ENCODE peak calls at places on chromosomes 6 and 20, in nine cellular contexts. D is psoas muscle; O is dorsolateral prefrontal cortex; Y is right lobe of liver; P is mesenchymal stem cell; R is CD4-positive, alpha-beta T cell; H is aorta; X is naive thymus-derived CD4-positive, alpha-beta T cell; L is Karpas-422. Q is an unnamed sample.
A peak's percentile ranks its signal among the peaks of the same experiment; 100 is the strongest.

GRCh38 chr6:75735491-75736186 is 13.4 kb upstream of the MYO6 start:
- DNase-seq in R (no peak), L (no peak), O (no peak), H (no peak), Y (no peak), P (peak; percentile 67), D (no peak), X (no peak), Q (no peak)

GRCh38 chr6:106026748-106027147 is 59.4 kb upstream of the PRDM1 start:
- DNase-seq in Y (no peak), P (peak; percentile 39), R (no peak), O (no peak), H (no peak), X (no peak), D (no peak), L (no peak), Q (no peak)

GRCh38 chr6:4665489-4666417 is 110.5 kb upstream of the CDYL start:
- DNase-seq in H (no peak), L (no peak), D (no peak), X (no peak), O (no peak), P (no peak), Y (no peak), R (no peak), Q (no peak)

GRCh38 chr6:55578537-55579363 is at the start of gene HMGCLL1:
- DNase-seq in P (peak; percentile 30), Y (peak; percentile 45), H (peak; percentile 66), O (peak; percentile 73), X (no peak), L (no peak), R (no peak), D (peak; percentile 71), Q (peak; percentile 62)

GRCh38 chr20:44540834-44541233 is 19.0 kb upstream of the SERINC3 start:
- DNase-seq in X (no peak), R (no peak), H (no peak), L (no peak), P (peak; percentile 45), O (no peak), D (no peak), Y (no peak), Q (no peak)

GRCh38 chr6:93992976-93993375 is 573.6 kb upstream of the EPHA7 start:
- DNase-seq in Y (no peak), X (no peak), H (no peak), R (no peak), L (no peak), O (no peak), D (no peak), P (peak; percentile 3), Q (no peak)

GRCh38 chr20:31514154-31515071 is at the start of gene HM13:
- DNase-seq in X (peak; percentile 88), H (peak; percentile 97), O (peak; percentile 89), D (peak; percentile 96), R (peak; percentile 88), P (peak; percentile 95), Y (peak; percentile 94), L (peak; percentile 97), Q (peak; percentile 81)

GRCh38 chr20:62039738-62040137 is 25.9 kb downstream of the TAF4 start:
- DNase-seq in R (no peak), D (no peak), P (no peak), X (no peak), O (no peak), L (peak; percentile 93), H (no peak), Y (no peak), Q (no peak)

GRCh38 chr6:41451039-41451438 is 95.1 kb upstream of the FOXP4 start:
- DNase-seq in Y (no peak), D (no peak), X (no peak), H (no peak), O (no peak), P (no peak), R (no peak), L (no peak), Q (no peak)

GRCh38 chr6:30135147-30135546 is 793 bp upstream of the TRIM40 start:
- DNase-seq in X (no peak), L (no peak), Y (no peak), D (no peak), R (no peak), O (no peak), P (no peak), H (no peak), Q (no peak)

GRCh38 chr6:142378138-142378875 is 76.5 kb downstream of the ADGRG6 start:
- DNase-seq in X (no peak), L (no peak), D (no peak), O (no peak), H (no peak), R (no peak), P (peak; percentile 62), Y (no peak), Q (no peak)

DNA sequence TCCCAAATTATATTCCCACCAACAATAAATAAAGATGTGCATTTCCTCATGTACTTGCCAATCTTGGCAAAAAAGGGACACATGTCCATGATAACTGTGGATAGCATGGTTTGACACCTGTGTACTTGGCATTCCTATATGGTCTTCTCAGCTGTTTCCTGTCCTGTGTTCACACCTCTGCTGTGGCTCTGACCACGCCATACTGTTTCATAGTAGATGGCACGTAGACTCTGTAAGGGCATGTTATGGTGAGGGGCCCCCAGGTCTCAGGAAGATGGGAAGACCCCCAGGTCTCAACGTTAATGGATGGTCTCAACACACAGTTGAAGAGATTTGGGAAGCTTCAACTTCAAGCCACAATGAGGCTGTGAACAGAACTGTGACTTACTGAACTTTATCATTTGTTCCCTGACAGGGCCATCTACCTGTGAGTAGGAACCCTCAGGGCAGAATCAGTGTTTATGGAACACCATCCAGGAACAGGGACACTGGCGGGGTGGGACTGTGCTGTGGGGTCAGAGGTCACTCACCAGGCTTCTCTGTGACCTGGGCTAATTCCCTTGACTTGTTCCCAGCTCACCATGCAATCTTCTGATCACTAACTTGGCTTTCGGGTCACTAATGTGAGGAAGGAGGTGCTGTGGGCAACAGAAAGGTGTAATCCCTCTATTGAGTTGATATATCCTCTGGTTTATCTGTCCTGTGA is 11.8 kb downstream of the ZBTB24 start:
- DNase-seq in D (no peak), L (no peak), Y (no peak), R (no peak), X (no peak), O (no peak), H (no peak), P (no peak), Q (no peak)
- H3K27ac ChIP-seq in D (no peak overlapping the region), L (no peak overlapping the region), Y (no peak overlapping the region), R (no peak overlapping the region), X (no peak overlapping the region), O (no peak overlapping the region), H (no peak overlapping the region), P (no peak overlapping the region), Q (peak overlapping the region; percentile 53)

DNA sequence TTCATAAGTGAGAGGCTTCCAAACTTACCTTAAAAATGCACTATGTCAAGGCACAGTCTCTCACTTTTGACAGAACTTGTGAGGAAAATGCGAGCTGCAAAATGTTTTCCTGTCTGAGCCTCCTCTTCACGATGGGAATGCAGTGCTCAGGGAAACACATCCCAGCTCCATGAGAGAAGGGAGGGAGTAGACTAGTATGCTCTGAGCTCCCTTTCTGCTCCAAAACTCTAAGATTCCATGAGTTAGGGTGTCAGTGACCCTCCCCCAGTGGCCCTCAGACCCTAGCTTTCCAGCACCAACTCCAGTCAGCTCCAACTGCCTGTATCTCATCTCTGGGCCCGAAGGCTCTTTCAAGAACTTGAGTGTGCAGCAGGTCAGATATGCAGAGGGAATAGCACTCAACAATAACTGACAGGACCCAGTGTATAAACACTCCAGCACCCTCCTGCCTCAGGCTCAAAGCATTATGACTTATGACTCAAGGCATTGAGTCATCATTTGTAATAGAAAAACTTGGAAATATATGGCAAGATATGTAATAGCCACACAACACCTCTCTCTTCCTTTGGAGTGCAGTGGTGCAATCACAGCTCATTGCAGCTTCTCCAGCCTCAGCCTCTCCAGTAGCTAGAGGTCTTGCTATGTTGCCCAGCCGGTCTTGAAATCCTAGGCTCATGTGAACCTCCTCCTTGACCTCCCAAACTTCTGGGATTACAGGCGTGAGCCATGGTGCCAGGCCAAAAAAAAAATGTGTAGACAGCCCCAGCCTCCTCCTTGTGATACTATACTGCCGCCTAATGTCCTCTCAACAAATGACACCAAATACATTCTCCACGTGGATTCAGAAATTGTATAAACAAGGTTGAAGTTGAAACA is 16.7 kb upstream of the ENTPD6 start:
- DNase-seq in H (no peak), R (no peak), X (peak; percentile 52), L (peak; percentile 81), D (no peak), P (peak; percentile 66), O (no peak), Y (no peak), Q (no peak)
- H3K27ac ChIP-seq in H (peak overlapping the region; percentile 20), R (no peak overlapping the region), X (no peak overlapping the region), L (no peak overlapping the region), D (peak overlapping the region; percentile 25), P (peak overlapping the region; percentile 20), O (no peak overlapping the region), Y (no peak overlapping the region), Q (no peak overlapping the region)

DNA sequence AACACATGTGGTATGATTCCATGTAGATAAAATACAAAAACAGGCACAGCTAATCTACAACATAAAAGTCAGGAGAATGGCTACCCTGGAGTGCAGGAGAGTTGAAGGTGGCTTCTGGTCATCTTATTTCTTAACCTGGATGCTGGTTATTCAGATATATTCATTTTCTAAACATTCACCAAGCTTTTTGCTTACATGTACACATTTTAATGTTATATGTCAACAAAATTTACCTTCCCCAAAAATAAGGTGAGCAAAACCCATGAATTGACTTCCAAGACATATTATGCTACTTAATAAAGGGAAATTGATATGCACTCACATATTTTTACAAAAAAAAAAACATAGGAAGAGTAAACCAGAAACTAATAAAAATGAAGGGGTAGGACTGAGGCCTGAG is 50.6 kb downstream of the B4GALT5 start:
- DNase-seq in O (no peak), Y (no peak), D (no peak), L (no peak), R (no peak), H (no peak), X (no peak), P (no peak), Q (no peak)
- H3K27ac ChIP-seq in O (no peak overlapping the region), Y (no peak overlapping the region), D (no peak overlapping the region), L (no peak overlapping the region), R (no peak overlapping the region), H (no peak overlapping the region), X (no peak overlapping the region), P (no peak overlapping the region), Q (no peak overlapping the region)

GRCh38 chr6:163501022-163501421 is 86.5 kb downstream of the QKI start:
- DNase-seq in Y (no peak), O (no peak), R (no peak), H (no peak), X (no peak), D (no peak), P (no peak), L (no peak), Q (no peak)

GRCh38 chr6:163494279-163494727 is 79.8 kb downstream of the QKI start:
- DNase-seq in R (no peak), L (no peak), O (no peak), P (peak; percentile 23), Y (no peak), X (no peak), D (no peak), H (no peak), Q (no peak)

GRCh38 chr6:163491901-163492300 is 77.4 kb downstream of the QKI start:
- DNase-seq in D (no peak), Y (no peak), O (no peak), L (no peak), X (no peak), R (no peak), H (no peak), P (no peak), Q (no peak)

GRCh38 chr6:163500105-163500504 is 85.6 kb downstream of the QKI start:
- DNase-seq in L (no peak), R (no peak), P (no peak), D (no peak), Y (no peak), X (no peak), O (no peak), H (no peak), Q (no peak)

GRCh38 chr6:163496205-163496604 is 81.7 kb downstream of the QKI start:
- DNase-seq in H (no peak), X (no peak), P (no peak), O (no peak), Y (no peak), R (no peak), D (no peak), L (no peak), Q (no peak)
- H3K27ac ChIP-seq in H (no peak overlapping the region), X (no peak overlapping the region), P (no peak overlapping the region), O (no peak overlapping the region), Y (no peak overlapping the region), R (no peak overlapping the region), D (peak overlapping the region; percentile 87), L (no peak overlapping the region), Q (no peak overlapping the region)

Q was measured in caudate nucleus.